ENCODE peak calls at places on chromosomes 5 and 9, in five cellular contexts. One of them, this sample, is unnamed.

GRCh38 chr9:123435471-123435870 is 79.5 kb downstream of the CRB2 start:
- DNase-seq in K562: no peak
- DNase-seq in HepG2: peak
- DNase-seq in SK-N-SH: no peak
- DNase-seq in GM12878: no peak
- DNase-seq in this sample: no peak

GRCh38 chr5:111730659-111731382 is 26.2 kb downstream of the NREP start:
- DNase-seq in K562: no peak
- DNase-seq in HepG2: peak
- DNase-seq in SK-N-SH: no peak
- DNase-seq in GM12878: no peak
- DNase-seq in this sample: no peak

GRCh38 chr9:127606043-127606442 is 6.0 kb upstream of the STXBP1 start:
- DNase-seq in K562: no peak
- DNase-seq in HepG2: no peak
- DNase-seq in SK-N-SH: no peak
- DNase-seq in GM12878: no peak
- DNase-seq in this sample: no peak

GRCh38 chr5:97194366-97194765 is 11.3 kb upstream of the RIOK2 start:
- DNase-seq in K562: no peak
- DNase-seq in HepG2: no peak
- DNase-seq in SK-N-SH: no peak
- DNase-seq in GM12878: no peak
- DNase-seq in this sample: no peak

GRCh38 chr5:72281764-72282499 is 38.1 kb downstream of the MRPS27 start:
- DNase-seq in K562: peak
- DNase-seq in HepG2: peak
- DNase-seq in SK-N-SH: peak
- DNase-seq in GM12878: no peak
- DNase-seq in this sample: no peak

GRCh38 chr5:125719681-125720676 is 703.2 kb upstream of the GRAMD2B start:
- DNase-seq in K562: no peak
- DNase-seq in HepG2: peak
- DNase-seq in SK-N-SH: no peak
- DNase-seq in GM12878: no peak
- DNase-seq in this sample: peak

GRCh38 chr9:70352802-70353201 is 61.7 kb downstream of the KLF9 start:
- DNase-seq in K562: peak
- DNase-seq in HepG2: no peak
- DNase-seq in SK-N-SH: no peak
- DNase-seq in GM12878: no peak
- DNase-seq in this sample: no peak

GRCh38 chr5:8329773-8330172 is 460.8 kb downstream of the MTRR start:
- DNase-seq in K562: no peak
- DNase-seq in HepG2: no peak
- DNase-seq in SK-N-SH: no peak
- DNase-seq in GM12878: no peak
- DNase-seq in this sample: no peak

GRCh38 chr5:174903333-174903732 is 179.0 kb downstream of the MSX2 start:
- DNase-seq in K562: no peak
- DNase-seq in HepG2: no peak
- DNase-seq in SK-N-SH: no peak
- DNase-seq in GM12878: no peak
- DNase-seq in this sample: peak

GRCh38 chr5:53123702-53124101 is 14.1 kb upstream of the MOCS2 start:
- DNase-seq in K562: no peak
- DNase-seq in HepG2: no peak
- DNase-seq in SK-N-SH: no peak
- DNase-seq in GM12878: no peak
- DNase-seq in this sample: no peak

GRCh38 chr9:4097991-4098390 is 201.9 kb downstream of the GLIS3 start:
- DNase-seq in K562: no peak
- DNase-seq in HepG2: no peak
- DNase-seq in SK-N-SH: no peak
- DNase-seq in GM12878: no peak
- DNase-seq in this sample: no peak

GRCh38 chr9:33297455-33297854 is 7.1 kb downstream of the NFX1 start:
- DNase-seq in K562: peak
- DNase-seq in HepG2: no peak
- DNase-seq in SK-N-SH: no peak
- DNase-seq in GM12878: peak
- DNase-seq in this sample: no peak

GRCh38 chr5:174222891-174223290 is 177.4 kb downstream of the NSG2 start:
- DNase-seq in K562: no peak
- DNase-seq in HepG2: no peak
- DNase-seq in SK-N-SH: no peak
- DNase-seq in GM12878: no peak
- DNase-seq in this sample: no peak

DNA sequence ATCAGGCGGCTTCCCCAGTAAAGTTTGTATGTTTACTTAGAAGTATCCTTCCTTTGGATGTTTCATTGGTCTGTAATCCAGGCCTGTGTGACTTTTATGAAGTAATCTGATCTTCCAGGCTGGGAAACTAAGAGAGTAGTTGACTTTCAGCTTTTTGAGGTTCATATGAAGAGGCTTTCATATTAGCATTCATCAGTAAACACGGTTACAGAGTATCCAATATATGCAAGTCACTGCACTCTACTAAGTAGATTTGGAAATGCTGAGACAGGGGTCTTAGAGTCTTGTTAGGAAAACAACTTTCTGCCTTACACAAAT is 1.1 kb downstream of the DNAJC21 start:
- DNase-seq in K562: no peak
- DNase-seq in HepG2: no peak
- DNase-seq in SK-N-SH: no peak
- DNase-seq in GM12878: no peak
- DNase-seq in this sample: no peak
- TF ChIP-seq FOXM1 in K562: no peak
- TF ChIP-seq FOXM1 in HepG2: no peak
- TF ChIP-seq FOXM1 in SK-N-SH: no peak
- TF ChIP-seq FOXM1 in GM12878: no peak
- TF ChIP-seq FOXM1 in this sample: no peak

GRCh38 chr5:144880513-144880912 is 709.8 kb downstream of the KCTD16 start:
- DNase-seq in K562: no peak
- DNase-seq in HepG2: no peak
- DNase-seq in SK-N-SH: no peak
- DNase-seq in GM12878: no peak
- DNase-seq in this sample: no peak
- TF ChIP-seq FOXM1 in K562: no peak
- TF ChIP-seq FOXM1 in HepG2: no peak
- TF ChIP-seq FOXM1 in SK-N-SH: no peak
- TF ChIP-seq FOXM1 in GM12878: no peak
- TF ChIP-seq FOXM1 in this sample: no peak

GRCh38 chr9:90444609-90445008 is 198.0 kb downstream of the DIRAS2 start:
- DNase-seq in K562: no peak
- DNase-seq in HepG2: no peak
- DNase-seq in SK-N-SH: no peak
- DNase-seq in GM12878: no peak
- DNase-seq in this sample: no peak

GRCh38 chr9:90447773-90448172 is 194.9 kb downstream of the DIRAS2 start:
- DNase-seq in K562: no peak
- DNase-seq in HepG2: no peak
- DNase-seq in SK-N-SH: no peak
- DNase-seq in GM12878: no peak
- DNase-seq in this sample: no peak

GRCh38 chr9:90445391-90445790 is 197.2 kb downstream of the DIRAS2 start:
- DNase-seq in K562: no peak
- DNase-seq in HepG2: no peak
- DNase-seq in SK-N-SH: no peak
- DNase-seq in GM12878: no peak
- DNase-seq in this sample: no peak

GRCh38 chr9:90442738-90443137 is 199.9 kb downstream of the DIRAS2 start:
- DNase-seq in K562: no peak
- DNase-seq in HepG2: no peak
- DNase-seq in SK-N-SH: no peak
- DNase-seq in GM12878: no peak
- DNase-seq in this sample: no peak

DNA sequence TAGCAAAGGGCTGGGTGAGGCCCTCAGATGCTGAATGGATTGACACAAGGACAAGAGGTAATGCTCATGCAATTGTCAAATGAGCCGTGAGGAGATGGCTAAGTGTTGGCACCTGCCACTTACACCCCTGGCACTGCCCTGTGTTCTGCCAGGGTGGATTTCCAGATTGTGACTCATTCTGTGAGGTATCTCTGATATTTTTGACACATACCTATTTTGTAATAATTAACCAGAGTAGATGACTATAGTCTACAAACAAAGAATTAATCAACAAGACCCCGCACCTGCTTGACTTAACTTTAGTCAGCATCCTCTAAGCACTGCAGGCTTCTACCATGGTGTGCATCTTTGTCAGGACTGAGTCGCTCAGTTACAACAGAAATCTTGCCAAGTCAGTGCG is 200.8 kb downstream of the DIRAS2 start:
- DNase-seq in K562: no peak
- DNase-seq in HepG2: no peak
- DNase-seq in SK-N-SH: no peak
- DNase-seq in GM12878: no peak
- DNase-seq in this sample: no peak
- TF ChIP-seq FOXM1 in K562: no peak
- TF ChIP-seq FOXM1 in HepG2: no peak
- TF ChIP-seq FOXM1 in SK-N-SH: no peak
- TF ChIP-seq FOXM1 in GM12878: no peak
- TF ChIP-seq FOXM1 in this sample: no peak

DNA sequence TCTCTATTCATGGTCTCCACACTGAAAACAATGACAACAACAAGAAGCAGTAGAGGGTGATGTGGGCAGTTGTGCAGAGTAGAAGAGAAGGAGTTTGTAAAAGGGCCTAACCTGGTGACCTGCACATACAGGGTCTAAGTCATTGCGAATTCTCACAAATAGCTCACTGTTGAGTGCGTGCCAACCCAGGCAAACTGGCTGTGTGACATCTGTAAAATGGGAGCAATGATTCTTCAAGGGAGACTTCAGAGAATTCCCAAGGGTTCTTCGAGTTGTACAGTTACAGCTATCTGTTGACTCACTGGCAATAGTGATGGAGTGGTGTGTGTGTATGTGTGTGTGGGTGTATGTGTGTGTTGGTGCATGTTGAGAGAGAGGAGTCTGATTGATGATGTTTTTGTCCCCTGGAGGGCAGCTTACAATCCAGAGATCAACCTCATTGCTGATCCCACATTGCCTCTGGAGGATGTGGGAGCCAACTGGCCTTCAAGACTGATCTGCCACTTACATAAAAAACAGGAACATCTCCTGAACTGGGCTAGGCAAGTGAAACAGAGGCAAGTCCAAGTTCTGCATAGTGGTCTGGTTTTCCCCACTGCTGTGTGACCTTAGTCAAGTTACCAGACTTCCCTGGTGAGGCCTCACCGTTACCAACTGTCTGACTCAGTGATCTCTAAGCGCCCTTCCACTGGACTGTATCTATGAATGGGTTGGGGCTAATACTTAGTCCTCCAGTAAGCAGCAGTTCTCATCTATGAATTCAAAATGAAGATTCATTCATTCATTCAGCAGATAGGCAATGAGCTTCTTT is 3.1 kb downstream of the FAT2 start:
- DNase-seq in K562: no peak
- DNase-seq in HepG2: no peak
- DNase-seq in SK-N-SH: no peak
- DNase-seq in GM12878: no peak
- DNase-seq in this sample: no peak
- TF ChIP-seq FOXM1 in K562: no peak
- TF ChIP-seq FOXM1 in HepG2: no peak
- TF ChIP-seq FOXM1 in SK-N-SH: no peak
- TF ChIP-seq FOXM1 in GM12878: no peak
- TF ChIP-seq FOXM1 in this sample: no peak

GRCh38 chr5:77867194-77867691 is 91.1 kb upstream of the TBCA start:
- DNase-seq in K562: peak
- DNase-seq in HepG2: no peak
- DNase-seq in SK-N-SH: peak
- DNase-seq in GM12878: no peak
- DNase-seq in this sample: no peak

GRCh38 chr5:77864997-77865396 is 88.9 kb upstream of the TBCA start:
- DNase-seq in K562: no peak
- DNase-seq in HepG2: no peak
- DNase-seq in SK-N-SH: no peak
- DNase-seq in GM12878: no peak
- DNase-seq in this sample: no peak

GRCh38 chr5:77869115-77869798 is 93.1 kb upstream of the TBCA start:
- DNase-seq in K562: no peak
- DNase-seq in HepG2: no peak
- DNase-seq in SK-N-SH: no peak
- DNase-seq in GM12878: no peak
- DNase-seq in this sample: no peak

GRCh38 chr5:77866198-77866597 is 90.1 kb upstream of the TBCA start:
- DNase-seq in K562: no peak
- DNase-seq in HepG2: no peak
- DNase-seq in SK-N-SH: peak
- DNase-seq in GM12878: no peak
- DNase-seq in this sample: no peak

GRCh38 chr5:77867914-77868313 is 91.8 kb upstream of the TBCA start:
- DNase-seq in K562: no peak
- DNase-seq in HepG2: no peak
- DNase-seq in SK-N-SH: peak
- DNase-seq in GM12878: no peak
- DNase-seq in this sample: no peak
- TF ChIP-seq FOXM1 in K562: no peak
- TF ChIP-seq FOXM1 in HepG2: no peak
- TF ChIP-seq FOXM1 in SK-N-SH: no peak
- TF ChIP-seq FOXM1 in GM12878: no peak
- TF ChIP-seq FOXM1 in this sample: no peak

GRCh38 chr5:134242146-134242545 is 16.3 kb upstream of the PPP2CA start:
- DNase-seq in K562: peak
- DNase-seq in HepG2: peak
- DNase-seq in SK-N-SH: no peak
- DNase-seq in GM12878: no peak
- DNase-seq in this sample: no peak
- TF ChIP-seq FOXM1 in K562: no peak
- TF ChIP-seq FOXM1 in HepG2: no peak
- TF ChIP-seq FOXM1 in SK-N-SH: no peak
- TF ChIP-seq FOXM1 in GM12878: no peak
- TF ChIP-seq FOXM1 in this sample: no peak

DNA sequence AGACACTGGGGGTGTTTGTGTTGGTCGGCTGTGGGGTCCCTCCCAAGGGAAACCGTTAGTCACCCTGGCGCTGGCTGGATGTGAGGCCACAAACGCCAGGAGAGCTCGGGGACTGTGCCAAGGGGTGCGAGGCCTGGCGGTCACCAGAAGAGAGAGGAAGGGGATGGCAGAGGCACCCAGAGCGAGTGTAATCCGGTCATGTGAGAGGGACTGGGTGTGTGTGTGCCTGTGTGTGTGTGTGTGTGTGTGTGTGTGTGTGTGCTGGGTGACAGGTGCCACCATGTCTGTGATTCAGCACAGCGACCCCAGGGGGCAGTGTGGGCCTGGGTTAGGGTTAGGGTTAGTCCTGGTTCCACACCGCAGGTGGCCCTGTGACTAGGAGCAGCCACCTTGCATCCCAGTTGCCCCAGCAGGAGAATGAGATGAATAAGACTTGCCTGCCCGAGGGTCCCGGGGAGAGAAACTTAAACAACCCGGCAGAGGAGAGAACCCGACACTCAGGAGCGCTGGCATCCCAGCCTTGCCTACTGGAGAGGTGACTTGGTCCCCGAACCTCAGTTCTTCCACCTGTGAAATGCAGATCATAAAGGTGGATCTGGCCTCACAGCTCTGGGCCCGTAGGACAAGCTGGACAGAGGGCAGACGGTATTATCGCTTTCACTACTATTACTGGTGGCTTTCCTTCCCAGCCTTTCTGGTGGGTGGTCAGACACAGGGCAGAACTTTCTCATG is 1.4 kb upstream of the ADAMTSL2 start:
- DNase-seq in K562: peak
- DNase-seq in HepG2: peak
- DNase-seq in SK-N-SH: peak
- DNase-seq in GM12878: peak
- DNase-seq in this sample: peak
- TF ChIP-seq FOXM1 in K562: no peak
- TF ChIP-seq FOXM1 in HepG2: no peak
- TF ChIP-seq FOXM1 in SK-N-SH: no peak
- TF ChIP-seq FOXM1 in GM12878: no peak
- TF ChIP-seq FOXM1 in this sample: no peak

GRCh38 chr5:92554447-92555085 is 1026.5 kb downstream of the NR2F1-AS1 start:
- DNase-seq in K562: no peak
- DNase-seq in HepG2: no peak
- DNase-seq in SK-N-SH: no peak
- DNase-seq in GM12878: no peak
- DNase-seq in this sample: no peak
- TF ChIP-seq FOXM1 in K562: no peak
- TF ChIP-seq FOXM1 in HepG2: no peak
- TF ChIP-seq FOXM1 in SK-N-SH: no peak
- TF ChIP-seq FOXM1 in GM12878: no peak
- TF ChIP-seq FOXM1 in this sample: no peak